ENCODE peak calls at places on chromosomes 2 and 18, in seven cellular contexts. A, J, K, B, Q, C and X are unnamed samples.

GRCh38 chr2:143504397-143504796 is 375.2 kb downstream of the ARHGAP15 start:
- DNase-seq in C (no peak), A (no peak), Q (no peak), K (no peak), B (no peak), J (no peak), X (no peak)

GRCh38 chr18:52130621-52131020 is 209.4 kb upstream of the DCC start:
- DNase-seq in A (no peak), J (no peak), Q (no peak), K (no peak), B (no peak), C (no peak), X (no peak)

GRCh38 chr2:73762571-73762970 is 17.3 kb downstream of the DUSP11 start:
- DNase-seq in J (no peak), B (no peak), K (no peak), Q (no peak), A (no peak), C (no peak), X (no peak)

GRCh38 chr2:18922276-18922675 is 332.9 kb upstream of the NT5C1B start:
- DNase-seq in K (no peak), J (no peak), B (no peak), Q (no peak), A (no peak), C (no peak), X (no peak)

GRCh38 chr2:19299032-19299431 is 59.4 kb downstream of the OSR1 start:
- DNase-seq in Q (no peak), A (no peak), J (no peak), B (no peak), K (peak), C (no peak), X (no peak)

GRCh38 chr2:127576433-127577207 is 41.1 kb downstream of the MYO7B start:
- DNase-seq in A (peak), Q (no peak), J (no peak), C (peak), K (peak), B (peak), X (no peak)

GRCh38 chr2:176642074-176642473 is 372.8 kb downstream of the MTX2 start:
- DNase-seq in C (no peak), Q (no peak), A (no peak), K (peak), B (peak), J (peak), X (peak)

GRCh38 chr2:127179756-127180155 is 40.3 kb downstream of the CYP27C1 start:
- DNase-seq in Q (no peak), J (no peak), K (peak), C (no peak), A (no peak), B (no peak), X (no peak)

GRCh38 chr2:19251554-19251953 is 106.9 kb downstream of the OSR1 start:
- DNase-seq in C (no peak), Q (no peak), B (no peak), J (no peak), A (no peak), K (peak), X (no peak)

GRCh38 chr2:96558061-96558460 is 21.5 kb downstream of the ARID5A start:
- DNase-seq in J (no peak), C (no peak), Q (no peak), B (no peak), K (no peak), A (no peak), X (no peak)

GRCh38 chr2:44715671-44716077 is 225.8 kb upstream of the SIX3 start:
- DNase-seq in Q (no peak), B (peak), J (peak), A (no peak), C (no peak), K (peak), X (no peak)

GRCh38 chr2:169982929-169983328 is 155.7 kb downstream of the UBR3 start:
- DNase-seq in A (no peak), B (no peak), J (no peak), K (no peak), C (no peak), Q (no peak), X (no peak)

GRCh38 chr18:46485675-46486200 is 171.3 kb downstream of the LOXHD1 start:
- DNase-seq in C (no peak), K (no peak), A (no peak), J (no peak), B (no peak), Q (no peak), X (no peak)

DNA sequence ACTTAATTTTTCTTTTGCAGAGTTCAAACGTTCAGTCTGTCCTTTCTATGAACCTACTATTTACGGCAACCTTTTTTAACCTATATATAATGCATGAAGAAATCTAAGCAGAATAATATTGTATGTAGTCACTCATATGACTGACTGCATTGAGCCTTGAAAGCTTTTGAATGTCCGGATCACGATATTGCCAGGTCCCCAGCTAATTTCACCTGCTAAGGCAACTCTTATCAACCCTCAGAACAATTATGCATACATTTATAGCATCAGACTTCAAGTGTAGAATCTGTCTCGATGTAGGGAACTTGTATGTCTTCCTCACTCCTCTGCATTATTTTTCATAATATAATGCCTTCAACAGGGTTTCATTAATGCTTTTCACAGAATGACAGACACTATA is 1083.7 kb upstream of the KLHL29 start:
- DNase-seq in K (no peak), A (no peak), C (no peak), J (no peak), B (no peak), Q (no peak), X (no peak)
- TF ChIP-seq CTCF in K (no peak), A (no peak), C (no peak), J (no peak), B (no peak), Q (no peak), X (no peak)

DNA sequence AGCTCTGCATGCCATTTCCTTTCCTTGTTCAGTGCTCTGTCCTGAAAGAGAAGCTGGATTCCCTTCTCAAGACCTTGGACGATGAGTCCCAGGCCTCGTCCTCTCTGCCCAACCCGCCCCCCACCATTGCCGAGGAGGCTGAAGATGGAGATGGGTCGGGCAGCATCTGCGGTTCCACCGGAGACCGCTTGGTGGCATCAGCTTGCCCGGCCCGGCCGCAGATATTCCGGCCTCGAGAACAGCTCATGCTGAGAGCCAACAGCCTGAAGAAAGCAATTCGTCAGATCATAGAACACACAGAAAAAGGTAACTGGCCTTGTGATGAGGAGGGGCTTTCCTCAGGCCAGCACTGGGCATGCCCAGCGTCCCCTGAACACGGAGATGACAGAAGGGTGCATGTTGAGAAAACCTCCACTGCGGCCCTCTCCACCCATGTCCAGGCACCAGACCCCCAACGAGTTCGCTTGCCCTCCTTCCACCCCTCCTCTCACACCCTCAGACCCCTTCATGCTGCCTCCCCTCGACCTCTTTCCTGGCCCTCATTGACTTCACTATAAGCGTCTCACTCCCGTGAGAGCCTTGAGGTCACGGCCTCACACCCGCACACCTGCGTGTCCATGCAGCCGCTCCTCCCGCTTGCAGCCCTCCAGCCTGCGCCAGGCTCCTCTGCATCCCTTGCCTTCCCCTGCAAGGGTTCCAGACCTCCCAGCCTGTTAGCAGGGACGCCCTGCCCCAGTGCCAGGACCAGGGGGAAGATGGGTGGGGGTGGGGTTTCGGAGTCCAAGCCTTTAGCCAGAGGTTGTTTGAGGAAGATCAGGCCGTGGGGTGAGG is 95.0 kb downstream of the DGKD start:
- DNase-seq in J (no peak), Q (peak), K (peak), C (no peak), A (peak), B (peak), X (peak)
- TF ChIP-seq CTCF in J (peak), Q (peak), K (peak), C (no peak), A (peak), B (peak), X (no peak)

DNA sequence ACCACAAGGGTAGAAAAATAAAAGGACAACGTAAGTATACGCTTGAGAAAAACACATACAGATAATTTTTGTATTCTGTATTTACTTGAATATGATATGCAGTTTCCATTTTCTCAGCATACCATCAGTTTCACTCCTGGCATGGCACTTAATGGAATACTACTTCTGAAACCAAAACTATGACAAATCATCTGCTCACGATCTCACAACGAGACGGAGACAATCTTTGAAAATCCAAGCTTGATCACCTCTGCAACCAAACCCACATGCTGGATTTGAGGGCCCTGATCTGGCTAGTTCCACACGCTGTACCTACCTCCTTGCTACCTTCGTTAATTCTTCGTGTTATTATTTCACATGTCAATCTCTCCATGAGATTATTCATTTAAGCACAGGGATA is 387.6 kb downstream of the NBAS start:
- DNase-seq in B (no peak), A (no peak), J (no peak), K (no peak), Q (no peak), C (no peak), X (no peak)
- TF ChIP-seq CTCF in B (no peak), A (no peak), J (no peak), K (no peak), Q (no peak), C (no peak), X (no peak)

GRCh38 chr2:529425-529824 is 147.8 kb downstream of the TMEM18 start:
- DNase-seq in Q (no peak), B (peak), C (no peak), J (peak), A (no peak), K (peak), X (no peak)
- TF ChIP-seq CTCF in Q (no peak), B (peak), C (no peak), J (peak), A (peak), K (peak), X (no peak)